ENCODE peak calls at places on chromosomes 12 and 14, in four cellular contexts. S, K, Q and G are unnamed samples.

GRCh38 chr12:58819345-58819744 is 101.0 kb downstream of the LRIG3 start:
- DNase-seq in S (no peak), K (no peak), Q (no peak), G (no peak)

GRCh38 chr14:89314274-89314673 is 102.8 kb downstream of the FOXN3 start:
- DNase-seq in S (no peak), K (no peak), Q (no peak), G (no peak)

GRCh38 chr14:72515779-72516770 is 377.8 kb downstream of the DPF3 start:
- DNase-seq in S (no peak), K (no peak), Q (peak; percentile 47), G (no peak)

GRCh38 chr14:99625476-99625875 is 19.5 kb upstream of the HHIPL1 start:
- DNase-seq in S (no peak), K (no peak), Q (no peak), G (no peak)

GRCh38 chr14:91119556-91120311 is 5.9 kb downstream of the DGLUCY start:
- DNase-seq in S (no peak), K (peak; percentile 95), Q (no peak), G (peak; percentile 50)

GRCh38 chr12:27361372-27361771 is 28.7 kb downstream of the BMAL2 start:
- DNase-seq in S (no peak), K (no peak), Q (no peak), G (no peak)

GRCh38 chr14:70635971-70636595 is 5.6 kb upstream of the TTC9 start:
- DNase-seq in S (no peak), K (peak; percentile 79), Q (no peak), G (no peak)

GRCh38 chr12:31999692-32000091 is 40.5 kb downstream of the RESF1 start:
- DNase-seq in S (no peak), K (no peak), Q (no peak), G (no peak)

GRCh38 chr12:32455607-32456063 is 56.3 kb downstream of the FGD4 start:
- DNase-seq in S (no peak), K (peak; percentile 58), Q (peak; percentile 86), G (no peak)

GRCh38 chr14:63276492-63277342 is 42.0 kb downstream of the GPHB5 start:
- DNase-seq in S (no peak), K (peak; percentile 65), Q (peak; percentile 72), G (no peak)

GRCh38 chr12:22410497-22410896 is 76.0 kb upstream of the ST8SIA1 start:
- DNase-seq in S (no peak), K (peak; percentile 98), Q (no peak), G (no peak)

GRCh38 chr12:63313139-63313538 is 162.1 kb upstream of the AVPR1A start:
- DNase-seq in S (no peak), K (no peak), Q (no peak), G (no peak)

GRCh38 chr12:117124421-117125274 is 25.4 kb upstream of the TESC start:
- DNase-seq in S (no peak), K (no peak), Q (no peak), G (no peak)

GRCh38 chr14:23153891-23154796 is 29.3 kb downstream of the SLC7A8 start:
- DNase-seq in S (peak; percentile 96), K (peak; percentile 78), Q (peak; percentile 97), G (peak; percentile 85)

GRCh38 chr14:19878029-19878642 is 3.2 kb downstream of the OR4K2 start:
- DNase-seq in S (no peak), K (peak; percentile 12), Q (no peak), G (no peak)

GRCh38 chr12:4421590-4422031 is 24.0 kb downstream of the FGF6 start:
- DNase-seq in S (no peak), K (peak; percentile 17), Q (peak; percentile 47), G (no peak)

GRCh38 chr14:76810953-76811400 is 1.7 kb downstream of the ANGEL1 start:
- DNase-seq in S (no peak), K (peak; percentile 26), Q (peak; percentile 60), G (peak; percentile 27)

GRCh38 chr12:75994069-75994740 is 37.4 kb downstream of the PHLDA1 start:
- DNase-seq in S (no peak), K (no peak), Q (no peak), G (no peak)

GRCh38 chr14:100769035-100769939 is 42.6 kb downstream of the DLK1 start:
- DNase-seq in S (peak; percentile 48), K (no peak), Q (no peak), G (no peak)

GRCh38 chr12:52789637-52790426 is 6.1 kb downstream of the KRT3 start:
- DNase-seq in S (no peak), K (no peak), Q (no peak), G (peak; percentile 51)

GRCh38 chr12:109084425-109084824 is 8.8 kb downstream of the ALKBH2 start:
- DNase-seq in S (no peak), K (no peak), Q (no peak), G (no peak)

GRCh38 chr12:51798507-51798906 is 50.0 kb downstream of the FIGNL2 start:
- DNase-seq in S (no peak), K (peak; percentile 24), Q (no peak), G (no peak)

GRCh38 chr12:32490801-32491200 is 91.4 kb downstream of the FGD4 start:
- DNase-seq in S (no peak), K (no peak), Q (no peak), G (no peak)

GRCh38 chr12:19572920-19573558 is 133.7 kb downstream of the AEBP2 start:
- DNase-seq in S (no peak), K (peak; percentile 49), Q (peak; percentile 73), G (peak; percentile 13)

GRCh38 chr12:87155616-87156015 is 873.6 kb downstream of the C12orf50 start:
- DNase-seq in S (no peak), K (peak; percentile 57), Q (peak; percentile 87), G (no peak)

GRCh38 chr12:87439990-87440827 is 589.0 kb downstream of the C12orf50 start:
- DNase-seq in S (no peak), K (peak; percentile 98), Q (peak; percentile 86), G (peak; percentile 65)

GRCh38 chr12:101749657-101750056 is 10.4 kb upstream of the SYCP3 start:
- DNase-seq in S (no peak), K (no peak), Q (no peak), G (no peak)

GRCh38 chr12:15522574-15523187 is 200.4 kb downstream of the PTPRO start:
- DNase-seq in S (no peak), K (peak; percentile 39), Q (peak; percentile 76), G (no peak)

GRCh38 chr14:98182385-98183055 is 1089.5 kb downstream of the BCL11B start:
- DNase-seq in S (no peak), K (peak; percentile 67), Q (peak; percentile 0), G (no peak)

GRCh38 chr14:102484316-102484715 is 25.3 kb downstream of the ANKRD9 start:
- DNase-seq in S (peak; percentile 12), K (no peak), Q (no peak), G (no peak)

GRCh38 chr14:74614508-74615495 is 2.8 kb upstream of the LTBP2 start:
- DNase-seq in S (no peak), K (peak; percentile 66), Q (no peak), G (no peak)

GRCh38 chr12:9076733-9077575 is 38.8 kb downstream of the A2M start:
- DNase-seq in S (no peak), K (no peak), Q (no peak), G (no peak)

GRCh38 chr12:14577344-14577743 is 9.7 kb upstream of the PLBD1 start:
- DNase-seq in S (no peak), K (peak; percentile 67), Q (peak; percentile 23), G (no peak)

DNA sequence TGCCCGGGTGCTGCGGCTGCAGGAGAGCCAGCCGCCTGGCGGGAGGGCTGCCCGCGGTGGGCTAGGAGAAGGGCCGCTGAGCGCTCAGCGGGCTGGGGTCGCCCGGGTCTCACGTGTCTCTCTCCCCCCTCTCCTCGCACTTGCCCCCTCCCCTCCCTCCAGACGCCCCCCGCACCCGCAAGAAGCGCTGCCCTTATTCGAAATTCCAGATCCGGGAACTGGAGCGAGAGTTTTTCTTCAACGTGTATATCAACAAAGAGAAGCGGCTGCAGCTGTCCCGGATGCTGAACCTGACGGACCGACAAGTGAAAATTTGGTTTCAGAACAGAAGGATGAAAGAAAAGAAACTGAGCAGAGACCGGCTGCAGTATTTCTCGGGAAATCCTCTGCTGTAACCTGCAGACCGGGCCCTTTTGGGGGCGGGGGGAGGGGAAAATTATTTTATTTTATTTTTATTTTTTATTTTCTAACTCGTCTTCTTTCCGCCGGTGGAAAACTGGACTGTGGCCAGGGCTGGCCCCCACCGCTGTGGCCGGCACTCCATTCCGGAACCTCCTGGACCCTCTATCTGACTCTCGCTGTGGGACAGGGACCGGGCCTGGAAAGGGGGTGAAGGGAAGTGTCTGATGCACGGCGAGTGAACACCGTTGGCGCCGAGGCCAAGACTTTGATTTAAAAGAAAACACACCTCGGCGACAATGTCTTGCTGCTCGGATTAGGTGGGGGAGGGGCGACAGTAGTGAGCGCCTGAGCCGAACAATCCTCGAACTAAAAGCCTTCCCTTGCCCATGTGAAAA is 463 bp upstream of the HOTAIR start:
- DNase-seq in S (no peak), K (no peak), Q (no peak), G (no peak)
- H3K4me1 ChIP-seq in S (peaks cover 30% of the 10 kb centered on the region), K (peaks cover 25% of the 10 kb centered on the region), Q (peaks cover 4% of the 10 kb centered on the region), G (peaks cover 24% of the 10 kb centered on the region)

GRCh38 chr14:93006484-93007128 is 83.7 kb downstream of the CHGA start:
- DNase-seq in S (no peak), K (no peak), Q (peak; percentile 61), G (no peak)

GRCh38 chr14:93005838-93006237 is 82.9 kb downstream of the CHGA start:
- DNase-seq in S (no peak), K (no peak), Q (no peak), G (no peak)

GRCh38 chr14:93003945-93004698 is 81.2 kb downstream of the CHGA start:
- DNase-seq in S (no peak), K (no peak), Q (peak; percentile 71), G (no peak)

GRCh38 chr14:93004699-93005082 is 81.7 kb downstream of the CHGA start:
- DNase-seq in S (no peak), K (no peak), Q (no peak), G (no peak)

GRCh38 chr14:93005135-93005813 is 82.3 kb downstream of the CHGA start:
- DNase-seq in S (no peak), K (no peak), Q (peak; percentile 8), G (no peak)
- H3K4me1 ChIP-seq in S (peaks cover 63% of the 10 kb centered on the region), K (peaks cover 34% of the 10 kb centered on the region), Q (peaks cover 10% of the 10 kb centered on the region), G (peaks cover 37% of the 10 kb centered on the region)

GRCh38 chr12:65944637-65945036 is 120.4 kb downstream of the HMGA2 start:
- DNase-seq in S (no peak), K (no peak), Q (no peak), G (no peak)
- H3K4me1 ChIP-seq in S (peaks cover 20% of the 10 kb centered on the region), K (peaks cover 58% of the 10 kb centered on the region), Q (peaks cover 11% of the 10 kb centered on the region), G (peaks cover 19% of the 10 kb centered on the region)

DNA sequence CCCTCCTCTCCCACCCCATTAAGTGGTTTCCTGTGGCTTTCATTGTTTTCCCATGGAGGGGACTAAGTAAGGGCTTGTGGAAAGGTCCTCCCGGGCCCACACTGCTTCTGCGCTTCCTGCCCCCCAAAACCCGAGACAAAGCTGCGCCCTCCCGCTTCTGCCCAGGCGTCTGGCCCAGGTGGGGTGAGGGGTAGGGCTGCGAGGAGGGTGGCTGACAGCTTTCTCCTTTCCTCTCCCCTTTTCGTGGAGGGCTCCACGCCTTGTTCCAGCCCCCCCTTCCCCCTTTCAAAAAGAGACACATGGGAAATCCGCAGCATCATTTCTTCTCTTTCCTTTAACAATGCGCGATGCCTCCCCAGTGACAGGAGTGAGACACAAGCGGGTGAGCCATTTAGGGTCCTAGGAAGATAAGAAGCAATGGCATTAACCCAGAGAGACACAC is 622 bp downstream of the DIP2B start:
- DNase-seq in S (peak; percentile 71), K (peak; percentile 61), Q (peak; percentile 16), G (peak; percentile 33)
- H3K4me1 ChIP-seq in S (peaks cover 41% of the 10 kb centered on the region), K (peaks cover 23% of the 10 kb centered on the region), Q (peaks cover 31% of the 10 kb centered on the region), G (peaks cover 26% of the 10 kb centered on the region)